ENCODE peak calls at places on chromosome 9, in eight cellular contexts. R, D, A, B, V, G, W and N are unnamed samples.

GRCh38 chr9:137745541-137745991 is 126.8 kb downstream of the EHMT1 start:
- DNase-seq in R (peak; percentile 27), D (no peak), A (no peak), B (no peak), V (peak; percentile 88), G (peak; percentile 40), W (peak; percentile 91), N (no peak)

GRCh38 chr9:38313421-38313820 is 79.1 kb upstream of the ALDH1B1 start:
- DNase-seq in R (no peak), D (no peak), A (no peak), B (no peak), V (no peak), G (no peak), W (peak; percentile 29), N (peak; percentile 19)

GRCh38 chr9:136021171-136021890 is 60.2 kb upstream of the UBAC1 start:
- DNase-seq in R (no peak), D (no peak), A (no peak), B (no peak), V (no peak), G (no peak), W (no peak), N (no peak)

GRCh38 chr9:105168935-105169334 is 75.5 kb upstream of the SLC44A1 start:
- DNase-seq in R (no peak), D (no peak), A (no peak), B (no peak), V (no peak), G (no peak), W (no peak), N (no peak)

GRCh38 chr9:86730165-86730928 is 217.0 kb downstream of the GAS1 start:
- DNase-seq in R (no peak), D (no peak), A (no peak), B (no peak), V (no peak), G (no peak), W (no peak), N (no peak)

GRCh38 chr9:113614843-113615648 is 151.5 kb downstream of the RGS3 start:
- DNase-seq in R (no peak), D (peak; percentile 86), A (no peak), B (peak; percentile 69), V (no peak), G (no peak), W (no peak), N (no peak)

GRCh38 chr9:77013932-77014596 is 5.4 kb upstream of the FOXB2 start:
- DNase-seq in R (no peak), D (no peak), A (no peak), B (no peak), V (no peak), G (no peak), W (no peak), N (no peak)

GRCh38 chr9:107484117-107484723 is 5.3 kb downstream of the KLF4 start:
- DNase-seq in R (peak; percentile 72), D (peak; percentile 77), A (no peak), B (peak; percentile 78), V (peak; percentile 71), G (peak; percentile 62), W (no peak), N (no peak)

GRCh38 chr9:134575103-134575816 is 66.3 kb upstream of the COL5A1 start:
- DNase-seq in R (no peak), D (no peak), A (no peak), B (no peak), V (no peak), G (no peak), W (peak; percentile 72), N (peak; percentile 12)

GRCh38 chr9:77673912-77674791 is 26.0 kb upstream of the GNA14 start:
- DNase-seq in R (no peak), D (peak; percentile 9), A (no peak), B (no peak), V (no peak), G (no peak), W (no peak), N (no peak)

GRCh38 chr9:123590499-123590898 is 234.5 kb downstream of the CRB2 start:
- DNase-seq in R (no peak), D (no peak), A (no peak), B (no peak), V (no peak), G (no peak), W (no peak), N (no peak)

GRCh38 chr9:134320195-134320885 is 5.9 kb upstream of the RXRA start:
- DNase-seq in R (no peak), D (no peak), A (no peak), B (no peak), V (no peak), G (no peak), W (peak; percentile 89), N (no peak)

GRCh38 chr9:995776-996175 is 19.3 kb downstream of the DMRT3 start:
- DNase-seq in R (no peak), D (peak; percentile 75), A (no peak), B (peak; percentile 88), V (no peak), G (no peak), W (no peak), N (no peak)